ENCODE peak calls at places on chromosome 3, in eight cellular contexts. C is sigmoid colon, Z is tibial nerve, V is transverse colon, J is stomach, M is PC-3, N is fibroblast of villous mesenchyme, T is HCT116. E is an unnamed sample.

GRCh38 chr3:9214599-9214998 is 34.8 kb downstream of the SRGAP3 start:
- DNase-seq in Z (no peak), J (no peak), V (no peak), T (no peak), N (peak; percentile 29), M (peak; percentile 82), C (no peak), E (no peak)

GRCh38 chr3:23748398-23749110 is 57.2 kb upstream of the UBE2E1 start:
- DNase-seq in C (no peak), V (no peak), J (no peak), T (no peak), Z (peak; percentile 58), N (peak; percentile 88), M (peak; percentile 17), E (no peak)

GRCh38 chr3:35383719-35384555 is 255.4 kb upstream of the ARPP21 start:
- DNase-seq in V (no peak), J (no peak), T (no peak), Z (no peak), M (peak; percentile 9), C (no peak), N (no peak), E (no peak)

GRCh38 chr3:129911261-129911861 is 17.9 kb upstream of the TMCC1 start:
- DNase-seq in J (no peak), C (no peak), M (no peak), N (no peak), V (no peak), T (no peak), Z (peak; percentile 10), E (no peak)

GRCh38 chr3:124620600-124621063 is 109.6 kb upstream of the UMPS start:
- DNase-seq in T (no peak), N (peak; percentile 76), J (peak; percentile 54), C (no peak), Z (peak; percentile 9), V (peak; percentile 75), M (no peak), E (no peak)

GRCh38 chr3:55487376-55488241 is 503 bp upstream of the WNT5A start:
- DNase-seq in V (peak; percentile 39), J (no peak), Z (no peak), T (no peak), C (peak; percentile 73), N (peak; percentile 78), M (peak; percentile 55), E (peak; percentile 66)

GRCh38 chr3:195162033-195162669 is 108.8 kb downstream of the XXYLT1 start:
- DNase-seq in N (no peak), V (no peak), C (no peak), M (no peak), T (no peak), Z (no peak), J (no peak), E (no peak)

GRCh38 chr3:171980578-171981270 is 58.7 kb upstream of the FNDC3B start:
- DNase-seq in M (no peak), T (no peak), Z (no peak), J (no peak), C (no peak), N (peak; percentile 52), V (no peak), E (no peak)

GRCh38 chr3:182248349-182248880 is 536.7 kb downstream of the SOX2 start:
- DNase-seq in J (no peak), Z (no peak), M (peak; percentile 56), T (peak; percentile 34), C (no peak), V (no peak), N (no peak), E (no peak)

GRCh38 chr3:10628902-10629700 is 123.7 kb upstream of the ATP2B2 start:
- DNase-seq in Z (no peak), V (no peak), C (no peak), N (no peak), J (no peak), M (no peak), T (no peak), E (no peak)

GRCh38 chr3:58924581-58924980 is 125.2 kb downstream of the CFAP20DC start:
- DNase-seq in C (no peak), Z (no peak), V (no peak), M (no peak), J (no peak), N (peak; percentile 63), T (no peak), E (no peak)

GRCh38 chr3:71153753-71154152 is 429.8 kb downstream of the FOXP1 start:
- DNase-seq in J (no peak), Z (no peak), M (peak; percentile 55), T (no peak), V (no peak), C (no peak), N (no peak), E (no peak)

GRCh38 chr3:41338276-41338675 is 139.0 kb downstream of the CTNNB1 start:
- DNase-seq in C (no peak), M (peak; percentile 20), N (no peak), J (no peak), V (no peak), Z (no peak), T (no peak), E (no peak)

GRCh38 chr3:84547207-84547606 is 411.6 kb upstream of the CADM2 start:
- DNase-seq in T (no peak), J (no peak), M (peak; percentile 19), N (no peak), V (no peak), Z (no peak), C (no peak), E (no peak)

GRCh38 chr3:187974857-187975257 is 179.1 kb upstream of the LPP start:
- DNase-seq in Z (no peak), C (no peak), J (no peak), T (no peak), M (no peak), V (no peak), N (no peak), E (no peak)
- TF ChIP-seq CTCF in Z (peak; percentile 18), C (no peak), J (no peak), T (no peak), M (peak; percentile 52), V (no peak), N (peak; percentile 16), E (no peak)

GRCh38 chr3:115164374-115165221 is 17.5 kb upstream of the ZBTB20 start:
- DNase-seq in N (no peak), V (no peak), M (no peak), Z (no peak), T (no peak), C (no peak), J (no peak), E (no peak)

GRCh38 chr3:115165266-115165665 is 18.2 kb upstream of the ZBTB20 start:
- DNase-seq in C (no peak), V (no peak), Z (no peak), J (no peak), M (no peak), T (no peak), N (no peak), E (no peak)

GRCh38 chr3:115165701-115166100 is 18.6 kb upstream of the ZBTB20 start:
- DNase-seq in M (no peak), N (no peak), C (no peak), Z (no peak), T (no peak), V (no peak), J (no peak), E (no peak)

GRCh38 chr3:115169808-115170207 is 22.7 kb upstream of the ZBTB20 start:
- DNase-seq in T (no peak), C (no peak), N (no peak), Z (no peak), V (no peak), M (peak; percentile 20), J (no peak), E (no peak)
- TF ChIP-seq CTCF in T (no peak), C (no peak), N (no peak), Z (peak; percentile 47), V (peak; percentile 31), M (peak; percentile 53), J (no peak), E (no peak)

DNA sequence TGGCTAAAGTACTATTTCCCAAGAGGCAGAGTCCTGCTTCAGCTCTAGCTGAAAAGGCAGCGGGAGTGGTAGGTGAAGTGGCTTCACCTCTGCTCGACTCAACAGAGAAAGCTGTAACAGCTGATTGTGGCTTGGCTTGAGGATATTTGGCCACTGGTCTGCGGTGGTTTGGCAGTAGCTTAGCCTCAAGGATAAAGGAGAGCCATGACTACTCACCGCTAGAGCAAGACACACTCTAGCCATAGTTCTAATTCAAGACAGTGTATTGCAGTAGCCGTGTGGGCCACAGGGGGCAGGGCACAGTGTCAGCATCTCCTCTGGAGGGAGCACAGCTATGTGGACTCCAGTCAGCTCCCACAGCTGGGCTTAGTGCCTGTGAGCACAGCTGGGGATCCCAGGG is 23.5 kb downstream of the TPRG1 start:
- DNase-seq in N (no peak), V (no peak), J (no peak), C (no peak), M (no peak), Z (no peak), T (no peak), E (no peak)
- TF ChIP-seq CTCF in N (peak; percentile 39), V (no peak), J (no peak), C (no peak), M (peak; percentile 46), Z (no peak), T (peak; percentile 69), E (no peak)

GRCh38 chr3:155325263-155325835 is 31.9 kb upstream of the STRIT1 start:
- DNase-seq in C (no peak), J (no peak), Z (no peak), N (no peak), M (peak; percentile 19), T (no peak), V (no peak), E (no peak)
- TF ChIP-seq CTCF in C (no peak), J (no peak), Z (no peak), N (peak; percentile 10), M (peak; percentile 57), T (peak; percentile 31), V (no peak), E (no peak)

GRCh38 chr3:63791974-63792373 is 27.1 kb upstream of the C3orf49 start:
- DNase-seq in T (no peak), V (no peak), C (no peak), Z (no peak), M (peak; percentile 35), J (no peak), N (peak; percentile 81), E (no peak)
- TF ChIP-seq CTCF in T (no peak), V (peak; percentile 22), C (no peak), Z (peak; percentile 45), M (peak; percentile 39), J (no peak), N (peak; percentile 45), E (no peak)

GRCh38 chr3:65666426-65667091 is 372.2 kb downstream of the MAGI1 start:
- DNase-seq in J (no peak), C (no peak), V (no peak), N (no peak), T (no peak), Z (no peak), M (peak; percentile 67), E (no peak)
- TF ChIP-seq CTCF in J (no peak), C (no peak), V (no peak), N (no peak), T (peak; percentile 24), Z (no peak), M (peak; percentile 17), E (no peak)

GRCh38 chr3:119343719-119344118 is 49.5 kb downstream of the ARHGAP31 start:
- DNase-seq in T (no peak), J (no peak), C (no peak), V (no peak), Z (no peak), M (no peak), N (no peak), E (no peak)
- TF ChIP-seq CTCF in T (no peak), J (no peak), C (no peak), V (no peak), Z (no peak), M (no peak), N (no peak), E (no peak)